ENCODE peak calls at places on chromosomes 4 and X, in six cellular contexts. O is ovary, C is hepatocyte, J is stomach, Q is mucosa of descending colon, Z is GM12878. F is an unnamed sample. For H3K36me3, the result is how much of the 10 kb centered on the place peaks cover.

GRCh38 chrX:129738466-129739308 is at the start of gene XPNPEP2:
- DNase-seq in O (peak), C (peak), J (no peak), Q (no peak), Z (no peak), F (no peak)

GRCh38 chr4:145878501-145879435 is 59.9 kb downstream of the ZNF827 start:
- DNase-seq in O (no peak), C (no peak), J (no peak), Q (no peak), Z (no peak), F (no peak)

GRCh38 chrX:9677098-9677739 is 88.4 kb downstream of the GPR143 start:
- DNase-seq in O (no peak), C (no peak), J (peak), Q (peak), Z (peak), F (no peak)

GRCh38 chr4:101853691-101854090 is 63.2 kb downstream of the BANK1 start:
- DNase-seq in O (no peak), C (no peak), J (no peak), Q (no peak), Z (no peak), F (no peak)

GRCh38 chr4:1502501-1502886 is 96.3 kb upstream of the NKX1-1 start:
- DNase-seq in O (no peak), C (no peak), J (no peak), Q (no peak), Z (no peak), F (peak)

GRCh38 chrX:104211187-104211586 is 43.5 kb downstream of the ESX1 start:
- DNase-seq in O (no peak), C (no peak), J (no peak), Q (no peak), Z (no peak), F (no peak)

GRCh38 chrX:46301903-46302302 is 243.3 kb downstream of the ZNF674 start:
- DNase-seq in O (no peak), C (no peak), J (no peak), Q (no peak), Z (no peak), F (no peak)

GRCh38 chr4:119728692-119729593 is 100.3 kb upstream of the PDE5A start:
- DNase-seq in O (no peak), C (no peak), J (no peak), Q (no peak), Z (no peak), F (no peak)

GRCh38 chrX:53440631-53441517 is 6.7 kb upstream of the HSD17B10 start:
- DNase-seq in O (peak), C (peak), J (peak), Q (peak), Z (no peak), F (peak)

GRCh38 chr4:41799126-41799525 is 50.6 kb upstream of the PHOX2B start:
- DNase-seq in O (no peak), C (no peak), J (no peak), Q (no peak), Z (no peak), F (no peak)

GRCh38 chrX:46649421-46650260 is 76.1 kb downstream of the CHST7 start:
- DNase-seq in O (peak), C (peak), J (peak), Q (no peak), Z (no peak), F (no peak)

GRCh38 chr4:42268824-42269223 is 116.4 kb upstream of the BEND4 start:
- DNase-seq in O (no peak), C (no peak), J (no peak), Q (no peak), Z (no peak), F (no peak)

GRCh38 chr4:121272526-121272925 is 108.3 kb downstream of the QRFPR start:
- DNase-seq in O (no peak), C (peak), J (no peak), Q (no peak), Z (no peak), F (no peak)

GRCh38 chrX:15985937-15986336 is 131.3 kb upstream of the AP1S2 start:
- DNase-seq in O (no peak), C (no peak), J (no peak), Q (no peak), Z (no peak), F (no peak)

GRCh38 chrX:63354484-63354883 is 3.4 kb upstream of the SPIN4 start:
- DNase-seq in O (no peak), C (no peak), J (no peak), Q (no peak), Z (no peak), F (no peak)

GRCh38 chrX:138858438-138858837 is 146.9 kb upstream of the FGF13 start:
- DNase-seq in O (no peak), C (no peak), J (no peak), Q (no peak), Z (no peak), F (no peak)

GRCh38 chrX:37405954-37406353 is 56.8 kb downstream of the PRRG1 start:
- DNase-seq in O (no peak), C (no peak), J (no peak), Q (no peak), Z (no peak), F (no peak)

GRCh38 chr4:143337600-143338287 is 1.1 kb downstream of the GAB1 start:
- DNase-seq in O (peak), C (peak), J (peak), Q (peak), Z (no peak), F (peak)

GRCh38 chr4:30722916-30723270 is 2.7 kb downstream of the PCDH7 start:
- DNase-seq in O (no peak), C (peak), J (no peak), Q (no peak), Z (no peak), F (no peak)

GRCh38 chr4:761086-761485 is 55.5 kb downstream of the PCGF3 start:
- DNase-seq in O (no peak), C (no peak), J (no peak), Q (peak), Z (no peak), F (no peak)

GRCh38 chr4:124641715-124642380 is 70.7 kb downstream of the ANKRD50 start:
- DNase-seq in O (no peak), C (no peak), J (no peak), Q (no peak), Z (no peak), F (peak)

GRCh38 chr4:168864831-168865541 is 145.1 kb downstream of the CBR4 start:
- DNase-seq in O (no peak), C (no peak), J (no peak), Q (no peak), Z (no peak), F (no peak)

GRCh38 chr4:186700746-186701145 is 22.9 kb downstream of the FAT1 start:
- DNase-seq in O (no peak), C (no peak), J (no peak), Q (peak), Z (no peak), F (peak)

GRCh38 chr4:166067915-166068314 is 194.9 kb downstream of the TLL1 start:
- DNase-seq in O (no peak), C (no peak), J (no peak), Q (no peak), Z (no peak), F (no peak)

GRCh38 chr4:155336242-155336641 is 40.5 kb downstream of the MAP9 start:
- DNase-seq in O (no peak), C (no peak), J (no peak), Q (no peak), Z (no peak), F (no peak)

DNA sequence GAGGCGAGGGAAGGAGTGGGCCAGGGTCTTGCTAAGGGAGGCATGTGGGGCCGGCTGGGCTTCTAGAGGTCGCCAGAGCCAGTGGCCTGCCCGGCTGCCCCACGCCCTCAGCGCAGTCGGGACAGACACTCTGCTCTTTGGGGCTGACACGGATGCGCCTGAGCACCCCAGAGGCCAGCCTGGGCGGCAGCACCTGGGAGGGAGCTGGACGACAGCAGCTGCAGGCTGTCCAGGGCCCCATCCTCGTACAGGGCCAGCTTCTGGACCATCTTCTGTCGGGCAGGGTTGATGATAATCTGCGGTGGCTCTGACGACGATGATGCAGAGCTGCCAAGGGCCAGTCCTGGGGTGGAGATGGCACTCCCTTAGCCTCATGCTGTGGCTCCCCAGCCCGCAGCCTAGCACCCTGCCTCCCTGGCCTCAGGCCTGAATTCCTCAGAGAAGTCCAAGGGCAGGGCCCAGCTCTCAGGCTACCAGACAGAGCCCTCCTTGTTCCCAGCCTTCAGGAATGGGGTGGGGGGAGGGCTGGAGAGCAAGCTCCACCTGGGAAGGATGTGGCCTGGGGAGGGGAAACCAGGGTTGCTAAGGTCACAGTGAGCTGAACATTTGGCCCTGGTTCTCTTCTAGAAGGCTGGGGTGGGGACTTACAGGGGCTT is 7.2 kb downstream of the IRAK1 start:
- DNase-seq in O (no peak), C (no peak), J (no peak), Q (no peak), Z (no peak), F (peak)
- H3K36me3 ChIP-seq in O (under half), C (under half), J (under half), Q (under half), Z (under half), F (under half)

GRCh38 chr4:152678841-152679240 is 956 bp downstream of the TMEM154 start:
- DNase-seq in O (no peak), C (no peak), J (no peak), Q (no peak), Z (no peak), F (no peak)

GRCh38 chr4:152673489-152673888 is 6.3 kb downstream of the TMEM154 start:
- DNase-seq in O (no peak), C (no peak), J (no peak), Q (no peak), Z (no peak), F (no peak)

GRCh38 chr4:152672403-152673092 is 7.2 kb downstream of the TMEM154 start:
- DNase-seq in O (no peak), C (no peak), J (no peak), Q (no peak), Z (no peak), F (no peak)

GRCh38 chr4:152676052-152676854 is 3.5 kb downstream of the TMEM154 start:
- DNase-seq in O (no peak), C (no peak), J (no peak), Q (no peak), Z (no peak), F (no peak)

DNA sequence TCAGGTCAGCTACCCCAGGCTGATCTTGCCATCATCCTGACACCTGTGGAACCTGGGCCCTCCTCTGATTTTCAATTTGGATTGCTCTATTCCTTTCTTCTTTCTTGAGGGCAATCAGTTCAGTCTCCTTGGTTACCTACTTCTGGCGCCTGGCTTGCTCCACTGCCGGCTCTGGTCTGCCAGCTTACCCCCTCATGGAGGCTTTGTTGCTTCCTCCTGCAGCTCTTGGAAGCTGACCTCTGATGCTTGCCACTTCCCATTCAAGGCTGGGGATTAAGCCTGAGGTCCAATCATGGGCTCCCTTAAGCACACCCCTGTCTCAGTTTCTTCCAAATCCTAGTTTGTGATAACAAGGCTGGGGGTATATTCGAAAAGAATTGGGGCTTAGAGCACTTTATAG is 5.4 kb downstream of the TMEM154 start:
- DNase-seq in O (no peak), C (no peak), J (no peak), Q (no peak), Z (no peak), F (no peak)
- H3K36me3 ChIP-seq in O (under half), C (under half), J (under half), Q (under half), Z (under half), F (under half)

GRCh38 chrX:20171887-20172286 is 30.2 kb upstream of the EIF1AX start:
- DNase-seq in O (no peak), C (no peak), J (no peak), Q (no peak), Z (no peak), F (no peak)
- H3K36me3 ChIP-seq in O (under half), C (under half), J (half or more), Q (under half), Z (under half), F (under half)

GRCh38 chr4:108053281-108053701 is 63.6 kb downstream of the HADH start:
- DNase-seq in O (no peak), C (peak), J (no peak), Q (no peak), Z (no peak), F (no peak)
- H3K36me3 ChIP-seq in O (under half), C (under half), J (under half), Q (under half), Z (under half), F (under half)

GRCh38 chr4:56448301-56448700 is 12.2 kb downstream of the PAICS start:
- DNase-seq in O (no peak), C (no peak), J (no peak), Q (no peak), Z (no peak), F (no peak)
- H3K36me3 ChIP-seq in O (under half), C (under half), J (half or more), Q (under half), Z (under half), F (under half)

GRCh38 chr4:86810867-86811266 is 38.3 kb downstream of the SLC10A6 start:
- DNase-seq in O (no peak), C (no peak), J (no peak), Q (no peak), Z (no peak), F (no peak)
- H3K36me3 ChIP-seq in O (under half), C (under half), J (half or more), Q (under half), Z (under half), F (under half)

DNA sequence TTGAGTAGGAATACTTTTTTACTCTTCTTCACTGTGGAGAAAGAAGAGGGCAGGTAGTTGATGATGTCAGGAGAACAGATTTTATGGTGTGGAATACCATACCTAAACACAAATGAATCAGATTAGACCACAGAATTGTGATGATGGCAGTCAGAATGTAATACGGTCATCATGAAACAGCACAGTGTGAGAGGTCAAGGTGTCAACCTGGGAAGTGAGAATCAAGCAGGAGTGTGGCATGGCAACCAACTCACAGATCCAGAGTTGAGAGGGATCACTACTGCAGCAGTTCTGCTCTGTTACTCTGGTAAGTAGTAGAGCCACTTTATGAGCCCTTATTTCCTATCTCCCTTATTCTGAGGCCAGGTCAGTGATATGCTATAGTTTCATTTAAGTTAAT is 27.7 kb downstream of the METTL14 start:
- DNase-seq in O (no peak), C (no peak), J (no peak), Q (no peak), Z (no peak), F (no peak)
- H3K36me3 ChIP-seq in O (under half), C (under half), J (half or more), Q (under half), Z (under half), F (under half)

F was measured in aorta.